ENCODE peak calls at places on chromosomes 11 and 22, in five cellular contexts. O, B, R, A and F are unnamed samples.

GRCh38 chr11:32435152-32435480 is 223 bp downstream of the WT1 start:
- DNase-seq in O (no peak), B (no peak), R (no peak), A (no peak), F (peak; percentile 52)

GRCh38 chr22:49549256-49549655 is 278.4 kb downstream of the BRD1 start:
- DNase-seq in O (no peak), B (no peak), R (no peak), A (no peak), F (no peak)

GRCh38 chr11:95920460-95921105 is 3.3 kb downstream of the MTMR2 start:
- DNase-seq in O (no peak), B (no peak), R (no peak), A (no peak), F (no peak)

GRCh38 chr11:132718711-132719641 is 813.3 kb downstream of the OPCML start:
- DNase-seq in O (no peak), B (no peak), R (no peak), A (no peak), F (peak; percentile 33)

GRCh38 chr11:35118906-35119305 is 20.1 kb upstream of the CD44 start:
- DNase-seq in O (no peak), B (no peak), R (no peak), A (no peak), F (no peak)

GRCh38 chr11:12868315-12869073 is 140.6 kb upstream of the RASSF10 start:
- DNase-seq in O (no peak), B (no peak), R (no peak), A (no peak), F (no peak)

GRCh38 chr11:15793032-15793996 is 563.0 kb downstream of the SOX6 start:
- DNase-seq in O (no peak), B (no peak), R (no peak), A (no peak), F (peak; percentile 11)

GRCh38 chr11:13637125-13638119 is 31.0 kb upstream of the FAR1 start:
- DNase-seq in O (no peak), B (no peak), R (no peak), A (no peak), F (no peak)

GRCh38 chr11:19382131-19382611 is 141.4 kb upstream of the E2F8 start:
- DNase-seq in O (no peak), B (no peak), R (no peak), A (no peak), F (no peak)

GRCh38 chr11:47406896-47407745 is 1.3 kb upstream of the SLC39A13 start:
- DNase-seq in O (no peak), B (no peak), R (no peak), A (no peak), F (peak; percentile 34)

GRCh38 chr22:32518848-32519247 is 44.2 kb downstream of the FBXO7 start:
- DNase-seq in O (peak; percentile 29), B (no peak), R (no peak), A (no peak), F (no peak)

DNA sequence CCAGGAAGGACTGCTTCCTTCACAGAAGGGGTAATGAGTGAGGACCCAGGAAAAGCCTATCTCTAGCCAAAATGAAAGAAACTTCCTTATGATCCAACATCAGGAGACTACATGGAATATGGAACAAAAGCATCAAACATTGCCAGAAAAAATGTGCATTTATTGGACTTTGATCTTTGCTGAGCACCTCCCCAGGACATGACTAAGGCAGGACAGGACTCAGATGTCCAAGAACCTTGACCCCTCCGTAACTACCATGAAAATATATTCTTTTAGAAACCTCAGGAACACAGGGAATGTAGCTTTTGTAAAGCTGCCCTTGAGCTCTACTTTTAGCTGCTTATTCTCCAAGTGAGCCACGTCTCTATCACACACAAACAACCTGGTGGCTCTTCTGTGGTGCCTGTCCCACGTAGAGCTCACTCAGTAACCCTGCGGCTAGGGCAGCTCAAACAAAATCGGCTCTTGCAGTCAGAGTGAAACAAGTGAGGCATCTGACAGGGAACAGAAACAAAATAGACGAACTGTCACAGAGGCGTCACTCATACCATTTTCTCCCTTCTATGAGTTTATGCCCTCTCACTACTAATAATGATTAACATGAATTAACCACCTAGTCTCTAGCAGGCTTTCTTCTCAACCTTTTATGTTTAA is 471.5 kb upstream of the API5 start:
- DNase-seq in O (no peak), B (peak; percentile 39), R (peak; percentile 25), A (no peak), F (no peak)
- TF ChIP-seq GABPA in O (no peak), B (no peak), R (no peak), A (no peak), F (no peak)

GRCh38 chr11:61347916-61348461 is 13.7 kb downstream of the CYB561A3 start:
- DNase-seq in O (no peak), B (no peak), R (no peak), A (no peak), F (peak; percentile 55)
- TF ChIP-seq REST in O (no peak), B (no peak), R (no peak), A (no peak), F (no peak)

DNA sequence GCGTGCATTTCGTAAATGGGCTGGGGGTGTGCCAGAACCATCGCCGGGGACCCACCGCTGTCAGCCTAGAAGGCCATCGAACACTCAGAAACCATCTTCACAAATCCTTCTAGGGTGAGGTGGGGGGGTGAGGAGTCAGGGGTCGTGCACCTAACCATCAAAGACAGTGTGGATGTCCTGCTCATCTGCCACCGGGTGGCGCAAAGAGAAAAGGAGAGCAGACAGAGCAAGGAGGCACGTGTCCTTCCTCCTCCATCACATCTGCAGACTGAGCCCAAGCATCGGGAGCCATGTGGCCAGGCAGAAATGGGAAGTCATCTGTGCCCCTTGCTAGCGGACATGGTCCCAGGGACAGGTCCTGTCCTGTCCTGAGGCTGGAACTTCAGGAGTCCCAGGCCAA is 61.9 kb upstream of the NUP50 start:
- DNase-seq in O (peak; percentile 44), B (peak; percentile 67), R (no peak), A (peak; percentile 69), F (peak; percentile 90)
- TF ChIP-seq GABPA in O (no peak), B (no peak), R (no peak), A (no peak), F (no peak)

DNA sequence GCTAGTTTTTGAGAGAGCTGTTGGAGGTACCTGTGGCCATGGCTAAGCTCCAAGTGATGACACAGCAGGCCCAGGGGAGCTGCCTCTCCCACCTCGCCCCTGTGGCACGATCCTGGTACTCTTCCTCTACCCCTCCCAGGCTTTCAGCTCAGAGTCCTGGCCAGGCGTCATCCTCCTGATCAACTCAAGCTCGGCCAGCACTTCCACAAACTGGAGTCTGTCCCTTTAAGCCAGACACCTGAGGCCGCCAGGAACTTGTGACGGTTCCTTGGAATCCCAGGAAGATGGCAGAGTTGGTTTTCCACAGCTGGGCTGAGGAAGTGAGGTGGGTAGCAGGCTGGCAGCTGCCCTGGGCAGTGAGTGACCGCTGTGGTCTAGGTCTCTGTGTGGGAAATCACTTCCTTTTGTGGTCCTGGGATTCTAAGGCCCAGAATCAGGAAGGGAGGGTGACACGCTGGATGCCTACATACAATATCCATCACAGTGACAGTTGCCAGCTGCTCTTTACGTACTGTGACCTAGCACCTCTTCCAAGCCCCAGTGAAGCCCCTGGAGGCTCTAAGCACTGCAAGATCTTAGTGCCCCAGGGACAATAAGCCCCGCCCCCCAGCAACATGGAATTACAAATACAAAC is 3.2 kb upstream of the CST6 start:
- DNase-seq in O (no peak), B (no peak), R (no peak), A (no peak), F (no peak)
- TF ChIP-seq REST in O (no peak), B (no peak), R (no peak), A (no peak), F (no peak)

DNA sequence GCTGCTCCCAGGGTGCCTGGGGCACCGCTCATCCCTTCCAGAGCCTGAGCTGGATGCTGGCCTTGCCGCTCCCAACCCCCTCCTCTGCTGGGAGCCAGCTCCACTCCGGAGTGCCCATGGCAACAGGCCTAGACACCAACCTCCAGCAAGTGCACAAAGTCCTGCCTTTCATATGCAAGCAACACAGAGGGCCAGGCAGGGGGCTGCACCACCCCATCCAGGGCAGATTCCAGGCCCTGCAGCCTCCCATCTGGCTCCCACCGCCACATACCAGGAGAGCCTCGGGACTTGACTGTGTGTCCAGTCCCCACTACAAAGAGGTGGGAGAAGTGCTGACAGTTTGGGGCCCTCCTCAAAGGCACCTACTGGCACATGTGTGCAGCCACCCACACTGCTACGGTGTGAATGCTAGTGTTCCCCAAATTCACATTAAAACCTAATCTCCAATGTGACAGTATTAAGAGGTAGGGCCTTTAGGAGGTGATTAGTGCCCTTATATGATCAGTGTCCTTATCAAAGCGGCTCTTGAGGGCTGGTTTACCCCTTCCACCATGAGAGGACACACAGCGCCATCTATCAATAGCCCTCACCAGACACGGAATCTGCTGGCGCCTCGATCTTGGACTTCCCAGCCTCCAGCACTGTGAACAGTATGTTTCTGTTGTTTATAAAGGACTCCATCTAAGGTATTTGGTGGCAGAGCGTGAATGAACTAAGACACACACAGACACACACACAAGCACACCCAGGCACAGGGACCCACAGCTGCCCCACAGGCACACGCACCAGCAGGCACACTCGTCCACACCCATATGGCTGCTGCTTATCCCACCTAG is 16.2 kb downstream of the ARVCF start:
- DNase-seq in O (no peak), B (peak; percentile 76), R (no peak), A (peak; percentile 64), F (no peak)
- TF ChIP-seq GABPA in O (no peak), B (no peak), R (no peak), A (no peak), F (no peak)

GRCh38 chr11:127108838-127109237 is 108.3 kb upstream of the KIRREL3 start:
- DNase-seq in O (no peak), B (no peak), R (no peak), A (no peak), F (no peak)

GRCh38 chr11:127106938-127107337 is 106.4 kb upstream of the KIRREL3 start:
- DNase-seq in O (no peak), B (no peak), R (no peak), A (no peak), F (no peak)

GRCh38 chr11:127109796-127110195 is 109.2 kb upstream of the KIRREL3 start:
- DNase-seq in O (no peak), B (no peak), R (no peak), A (no peak), F (no peak)

GRCh38 chr11:127114035-127114434 is 113.5 kb upstream of the KIRREL3 start:
- DNase-seq in O (no peak), B (no peak), R (no peak), A (no peak), F (no peak)

GRCh38 chr11:127110542-127110941 is 110.0 kb upstream of the KIRREL3 start:
- DNase-seq in O (no peak), B (no peak), R (no peak), A (no peak), F (peak; percentile 31)
- TF ChIP-seq REST in O (no peak), B (no peak), R (no peak), A (no peak), F (no peak)

DNA sequence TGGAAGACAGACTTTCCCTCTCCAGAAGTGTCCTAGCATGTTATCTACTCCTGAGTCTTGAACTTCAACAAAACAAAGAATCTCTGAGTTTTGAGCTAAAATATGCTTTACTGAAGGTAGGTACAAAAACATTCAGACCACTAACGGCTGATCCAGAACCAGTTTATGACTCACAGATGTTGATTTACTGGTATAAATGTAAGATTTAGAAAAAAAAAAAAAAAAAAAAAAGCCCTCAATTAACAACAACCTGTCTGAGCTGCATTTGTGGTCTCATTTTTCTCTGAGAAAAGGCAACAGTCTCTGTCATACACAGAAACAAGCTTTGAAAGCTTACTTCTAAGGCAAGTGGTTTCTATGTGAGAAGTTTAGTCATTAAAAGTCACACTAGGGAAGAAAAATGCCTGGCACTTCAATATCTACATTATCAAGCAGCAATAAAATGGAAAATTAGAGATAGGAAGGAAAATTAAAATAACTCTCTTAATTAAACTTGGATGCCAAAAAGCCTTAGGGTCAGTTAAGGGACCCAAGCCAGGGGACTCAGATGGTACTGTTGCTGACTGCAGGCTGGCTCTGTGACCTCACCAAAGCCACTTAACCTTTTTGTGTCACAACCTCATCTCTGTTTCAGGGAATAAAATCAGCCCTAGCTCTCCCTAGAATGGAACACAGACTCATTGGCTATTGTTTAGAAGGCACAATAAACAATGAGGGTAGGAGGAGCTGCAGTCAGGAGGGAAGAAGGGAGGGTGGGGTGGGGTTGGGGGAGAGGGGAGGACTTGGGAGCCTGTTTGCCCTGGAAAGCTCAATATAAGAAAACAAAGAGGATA is 61.7 kb downstream of the ETS1 start:
- DNase-seq in O (no peak), B (no peak), R (no peak), A (no peak), F (no peak)
- TF ChIP-seq GABPA in O (no peak), B (no peak), R (no peak), A (no peak), F (no peak)